ENCODE peak calls at places on chromosome 3, in six cellular contexts. One of them, this sample, is unnamed.
A peak's percentile ranks its signal among the peaks of the same experiment; 100 is the strongest.

GRCh38 chr3:152780553-152780952 is 54.4 kb upstream of the P2RY1 start:
- DNase-seq in endothelial cell of umbilical vein: no peak
- DNase-seq in A549: no peak
- DNase-seq in neural progenitor cell: no peak
- DNase-seq in astrocyte: peak; percentile 27
- DNase-seq in neuronal stem cell: no peak
- DNase-seq in this sample: no peak

GRCh38 chr3:173660645-173661299 is 263.2 kb downstream of the NLGN1 start:
- DNase-seq in A549: no peak
- DNase-seq in endothelial cell of umbilical vein: peak; percentile 24
- DNase-seq in astrocyte: peak; percentile 83
- DNase-seq in neuronal stem cell: no peak
- DNase-seq in neural progenitor cell: no peak
- DNase-seq in this sample: no peak

GRCh38 chr3:116085456-116085855 is 359.8 kb downstream of the LSAMP start:
- DNase-seq in neural progenitor cell: no peak
- DNase-seq in endothelial cell of umbilical vein: no peak
- DNase-seq in neuronal stem cell: no peak
- DNase-seq in astrocyte: no peak
- DNase-seq in A549: no peak
- DNase-seq in this sample: peak; percentile 7

GRCh38 chr3:47504113-47504512 is 9.4 kb downstream of the ELP6 start:
- DNase-seq in astrocyte: no peak
- DNase-seq in neural progenitor cell: no peak
- DNase-seq in neuronal stem cell: no peak
- DNase-seq in endothelial cell of umbilical vein: no peak
- DNase-seq in A549: no peak
- DNase-seq in this sample: no peak

GRCh38 chr3:50342818-50343633 is 2.4 kb upstream of the RASSF1 start:
- DNase-seq in neuronal stem cell: no peak
- DNase-seq in neural progenitor cell: peak; percentile 57
- DNase-seq in A549: no peak
- DNase-seq in endothelial cell of umbilical vein: no peak
- DNase-seq in astrocyte: no peak
- DNase-seq in this sample: no peak

GRCh38 chr3:110579841-110580550 is 491.6 kb upstream of the NECTIN3 start:
- DNase-seq in neuronal stem cell: no peak
- DNase-seq in endothelial cell of umbilical vein: no peak
- DNase-seq in astrocyte: peak; percentile 66
- DNase-seq in A549: no peak
- DNase-seq in neural progenitor cell: no peak
- DNase-seq in this sample: no peak

GRCh38 chr3:98791341-98792325 is 28.5 kb downstream of the ST3GAL6 start:
- DNase-seq in neural progenitor cell: no peak
- DNase-seq in A549: no peak
- DNase-seq in neuronal stem cell: no peak
- DNase-seq in endothelial cell of umbilical vein: peak; percentile 82
- DNase-seq in astrocyte: no peak
- DNase-seq in this sample: no peak

GRCh38 chr3:31485206-31485605 is 47.5 kb upstream of the STT3B start:
- DNase-seq in neuronal stem cell: no peak
- DNase-seq in A549: no peak
- DNase-seq in neural progenitor cell: no peak
- DNase-seq in astrocyte: no peak
- DNase-seq in endothelial cell of umbilical vein: no peak
- DNase-seq in this sample: no peak

GRCh38 chr3:147940846-147941245 is 531.7 kb downstream of the ZIC1 start:
- DNase-seq in neuronal stem cell: no peak
- DNase-seq in neural progenitor cell: no peak
- DNase-seq in A549: no peak
- DNase-seq in astrocyte: no peak
- DNase-seq in endothelial cell of umbilical vein: no peak
- DNase-seq in this sample: no peak

GRCh38 chr3:114455432-114455831 is 161.6 kb downstream of the TIGIT start:
- DNase-seq in neuronal stem cell: no peak
- DNase-seq in neural progenitor cell: no peak
- DNase-seq in endothelial cell of umbilical vein: no peak
- DNase-seq in A549: no peak
- DNase-seq in astrocyte: no peak
- DNase-seq in this sample: no peak

GRCh38 chr3:9914011-9914410 is 2.9 kb upstream of the IL17RC start:
- DNase-seq in endothelial cell of umbilical vein: no peak
- DNase-seq in neuronal stem cell: no peak
- DNase-seq in A549: no peak
- DNase-seq in neural progenitor cell: no peak
- DNase-seq in astrocyte: no peak
- DNase-seq in this sample: peak; percentile 45

GRCh38 chr3:12966847-12967750 is 106.1 kb downstream of the IQSEC1 start:
- DNase-seq in A549: no peak
- DNase-seq in endothelial cell of umbilical vein: peak; percentile 35
- DNase-seq in astrocyte: no peak
- DNase-seq in neural progenitor cell: no peak
- DNase-seq in neuronal stem cell: no peak
- DNase-seq in this sample: no peak

GRCh38 chr3:29581311-29581710 is 300.4 kb downstream of the RBMS3 start:
- DNase-seq in endothelial cell of umbilical vein: no peak
- DNase-seq in neural progenitor cell: no peak
- DNase-seq in astrocyte: no peak
- DNase-seq in A549: no peak
- DNase-seq in neuronal stem cell: no peak
- DNase-seq in this sample: no peak

GRCh38 chr3:184314700-184315505 is 497 bp downstream of the EIF4G1 start:
- DNase-seq in astrocyte: peak; percentile 60
- DNase-seq in endothelial cell of umbilical vein: peak; percentile 81
- DNase-seq in neural progenitor cell: peak; percentile 80
- DNase-seq in A549: peak; percentile 60
- DNase-seq in neuronal stem cell: peak; percentile 48
- DNase-seq in this sample: peak; percentile 87

GRCh38 chr3:139710212-139710611 is 32.4 kb upstream of the NMNAT3 start:
- DNase-seq in A549: no peak
- DNase-seq in neural progenitor cell: no peak
- DNase-seq in astrocyte: no peak
- DNase-seq in endothelial cell of umbilical vein: no peak
- DNase-seq in neuronal stem cell: no peak
- DNase-seq in this sample: no peak

GRCh38 chr3:33145901-33146580 is 32.2 kb downstream of the CRTAP start:
- DNase-seq in endothelial cell of umbilical vein: no peak
- DNase-seq in neural progenitor cell: no peak
- DNase-seq in astrocyte: no peak
- DNase-seq in neuronal stem cell: no peak
- DNase-seq in A549: no peak
- DNase-seq in this sample: no peak

GRCh38 chr3:71195492-71195891 is 388.0 kb downstream of the FOXP1 start:
- DNase-seq in endothelial cell of umbilical vein: no peak
- DNase-seq in A549: no peak
- DNase-seq in neural progenitor cell: no peak
- DNase-seq in astrocyte: peak; percentile 86
- DNase-seq in neuronal stem cell: no peak
- DNase-seq in this sample: no peak

GRCh38 chr3:72445827-72446405 is 402.3 kb downstream of the SHQ1 start:
- DNase-seq in neuronal stem cell: no peak
- DNase-seq in astrocyte: no peak
- DNase-seq in A549: no peak
- DNase-seq in endothelial cell of umbilical vein: peak; percentile 46
- DNase-seq in neural progenitor cell: no peak
- DNase-seq in this sample: no peak

GRCh38 chr3:15982667-15983145 is 184.9 kb upstream of the ANKRD28 start:
- DNase-seq in neural progenitor cell: peak; percentile 66
- DNase-seq in astrocyte: peak; percentile 97
- DNase-seq in neuronal stem cell: peak; percentile 39
- DNase-seq in endothelial cell of umbilical vein: no peak
- DNase-seq in A549: no peak
- DNase-seq in this sample: peak; percentile 56

GRCh38 chr3:111332488-111333095 is 209.4 kb upstream of the CD96 start:
- DNase-seq in endothelial cell of umbilical vein: no peak
- DNase-seq in neuronal stem cell: no peak
- DNase-seq in astrocyte: no peak
- DNase-seq in neural progenitor cell: peak; percentile 27
- DNase-seq in A549: no peak
- DNase-seq in this sample: no peak

GRCh38 chr3:69462022-69462825 is 76.3 kb upstream of the FRMD4B start:
- DNase-seq in endothelial cell of umbilical vein: no peak
- DNase-seq in neuronal stem cell: no peak
- DNase-seq in astrocyte: no peak
- DNase-seq in neural progenitor cell: no peak
- DNase-seq in A549: no peak
- DNase-seq in this sample: no peak

GRCh38 chr3:152811974-152812760 is 22.8 kb upstream of the P2RY1 start:
- DNase-seq in A549: no peak
- DNase-seq in endothelial cell of umbilical vein: no peak
- DNase-seq in neuronal stem cell: no peak
- DNase-seq in neural progenitor cell: no peak
- DNase-seq in astrocyte: no peak
- DNase-seq in this sample: no peak

GRCh38 chr3:3798641-3799113 is 554 bp upstream of the LRRN1 start:
- DNase-seq in endothelial cell of umbilical vein: no peak
- DNase-seq in neural progenitor cell: peak; percentile 83
- DNase-seq in A549: no peak
- DNase-seq in astrocyte: peak; percentile 26
- DNase-seq in neuronal stem cell: no peak
- DNase-seq in this sample: peak; percentile 66

GRCh38 chr3:159853506-159853864 is 135.2 kb upstream of the IL12A start:
- DNase-seq in endothelial cell of umbilical vein: no peak
- DNase-seq in astrocyte: no peak
- DNase-seq in neural progenitor cell: no peak
- DNase-seq in A549: no peak
- DNase-seq in neuronal stem cell: no peak
- DNase-seq in this sample: no peak

GRCh38 chr3:159854500-159855124 is 134.0 kb upstream of the IL12A start:
- DNase-seq in astrocyte: peak; percentile 98
- DNase-seq in A549: peak; percentile 69
- DNase-seq in neural progenitor cell: no peak
- DNase-seq in neuronal stem cell: no peak
- DNase-seq in endothelial cell of umbilical vein: peak; percentile 94
- DNase-seq in this sample: no peak

GRCh38 chr3:159850481-159850880 is 138.2 kb upstream of the IL12A start:
- DNase-seq in astrocyte: no peak
- DNase-seq in endothelial cell of umbilical vein: no peak
- DNase-seq in A549: no peak
- DNase-seq in neuronal stem cell: no peak
- DNase-seq in neural progenitor cell: no peak
- DNase-seq in this sample: no peak

GRCh38 chr3:159852256-159852655 is 136.4 kb upstream of the IL12A start:
- DNase-seq in astrocyte: no peak
- DNase-seq in endothelial cell of umbilical vein: peak; percentile 67
- DNase-seq in neural progenitor cell: no peak
- DNase-seq in A549: no peak
- DNase-seq in neuronal stem cell: no peak
- DNase-seq in this sample: no peak

DNA sequence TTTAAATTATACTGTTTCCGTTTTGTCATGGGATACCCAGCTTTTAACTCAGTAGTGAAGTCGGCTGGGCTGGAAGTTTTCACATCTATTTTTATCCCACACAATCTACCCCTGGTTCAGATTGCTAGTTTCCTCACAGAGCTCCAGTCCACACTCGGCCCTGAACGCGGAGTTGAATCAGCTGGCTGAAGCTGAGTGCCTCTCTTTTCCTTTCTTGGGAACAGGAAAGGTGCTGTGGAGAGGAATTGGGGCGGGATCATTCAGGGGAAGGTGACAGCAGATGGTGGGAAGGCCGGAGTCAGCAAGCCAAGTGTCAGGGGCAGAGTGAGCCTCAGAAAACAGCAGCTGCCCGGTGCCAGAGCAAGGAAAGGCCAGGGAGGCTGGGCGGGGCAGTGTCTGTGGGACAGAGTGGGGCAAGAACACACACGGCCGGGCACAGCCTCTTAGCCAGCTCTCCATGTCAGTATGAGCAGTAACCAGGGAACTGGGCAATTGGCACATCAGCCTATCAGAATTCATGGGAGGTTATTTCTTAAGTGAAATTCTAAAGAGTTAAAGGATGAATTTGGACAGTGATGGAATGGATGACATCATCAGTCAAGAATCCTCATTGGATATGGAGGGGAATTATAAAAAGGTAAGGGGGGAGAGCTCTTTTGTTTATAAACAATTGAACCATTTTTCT is 135.7 kb upstream of the IL12A start:
- DNase-seq in neuronal stem cell: no peak
- DNase-seq in astrocyte: peak; percentile 65
- DNase-seq in endothelial cell of umbilical vein: peak; percentile 97
- DNase-seq in neural progenitor cell: peak; percentile 38
- DNase-seq in A549: no peak
- DNase-seq in this sample: no peak
- H3K4me2 ChIP-seq in neuronal stem cell: peak overlapping the region; percentile 35
- H3K4me2 ChIP-seq in astrocyte: peak overlapping the region; percentile 74
- H3K4me2 ChIP-seq in endothelial cell of umbilical vein: peak overlapping the region; percentile 91
- H3K4me2 ChIP-seq in neural progenitor cell: peak overlapping the region; percentile 61
- H3K4me2 ChIP-seq in A549: peak overlapping the region; percentile 64
- H3K4me2 ChIP-seq in this sample: peak overlapping the region; percentile 81

DNA sequence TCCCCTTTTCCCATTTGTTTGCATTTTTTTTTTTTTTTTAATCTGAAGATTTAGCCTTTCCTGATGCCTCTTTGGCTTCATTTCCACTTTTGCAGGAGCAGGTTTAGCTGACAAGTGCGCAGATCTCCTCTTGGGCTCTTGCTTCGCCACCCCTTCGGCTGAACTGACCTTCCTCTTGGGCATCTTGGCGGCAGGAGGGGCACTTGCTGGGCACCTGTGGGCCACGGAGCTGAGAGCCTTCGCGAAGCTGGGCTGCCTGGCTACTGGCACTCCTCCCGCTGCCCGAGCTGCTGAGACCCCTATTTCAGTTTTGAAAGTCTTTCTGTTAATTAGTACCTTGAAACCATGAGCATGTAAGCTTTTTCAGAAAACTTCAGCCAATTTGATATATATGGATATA is 8.8 kb downstream of the ARL13B start:
- DNase-seq in astrocyte: no peak
- DNase-seq in A549: no peak
- DNase-seq in neuronal stem cell: no peak
- DNase-seq in neural progenitor cell: no peak
- DNase-seq in endothelial cell of umbilical vein: no peak
- DNase-seq in this sample: no peak
- H3K4me2 ChIP-seq in astrocyte: peak overlapping the region; percentile 64
- H3K4me2 ChIP-seq in A549: no peak overlapping the region
- H3K4me2 ChIP-seq in neuronal stem cell: no peak overlapping the region
- H3K4me2 ChIP-seq in neural progenitor cell: no peak overlapping the region
- H3K4me2 ChIP-seq in endothelial cell of umbilical vein: no peak overlapping the region
- H3K4me2 ChIP-seq in this sample: no peak overlapping the region

GRCh38 chr3:182117583-182117982 is 405.9 kb downstream of the SOX2 start:
- DNase-seq in astrocyte: peak; percentile 41
- DNase-seq in neural progenitor cell: no peak
- DNase-seq in neuronal stem cell: no peak
- DNase-seq in A549: no peak
- DNase-seq in endothelial cell of umbilical vein: no peak
- DNase-seq in this sample: peak; percentile 2
- H3K4me2 ChIP-seq in astrocyte: peak overlapping the region; percentile 38
- H3K4me2 ChIP-seq in neural progenitor cell: no peak overlapping the region
- H3K4me2 ChIP-seq in neuronal stem cell: no peak overlapping the region
- H3K4me2 ChIP-seq in A549: no peak overlapping the region
- H3K4me2 ChIP-seq in endothelial cell of umbilical vein: no peak overlapping the region
- H3K4me2 ChIP-seq in this sample: peak overlapping the region; percentile 15

DNA sequence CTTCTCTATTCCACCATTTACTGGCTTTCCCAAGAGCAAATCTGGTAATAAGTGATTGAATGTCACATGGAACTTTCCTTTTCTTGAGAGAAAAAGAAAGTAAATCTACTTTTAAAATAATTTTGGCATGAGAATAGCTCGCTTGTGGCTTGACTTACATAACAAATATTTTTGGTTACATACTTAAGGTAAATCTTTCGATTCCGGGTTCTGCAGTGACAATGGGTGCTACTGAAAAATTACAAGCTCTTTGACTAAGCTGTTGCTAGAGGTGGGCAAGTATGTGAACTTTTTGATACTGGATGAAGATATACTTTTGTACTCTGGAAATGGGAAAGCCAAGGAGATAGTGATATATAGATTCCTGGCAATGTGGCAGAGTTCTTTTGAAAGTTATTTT is 51.9 kb upstream of the OTOL1 start:
- DNase-seq in endothelial cell of umbilical vein: no peak
- DNase-seq in astrocyte: no peak
- DNase-seq in neuronal stem cell: no peak
- DNase-seq in neural progenitor cell: no peak
- DNase-seq in A549: no peak
- DNase-seq in this sample: no peak
- H3K4me2 ChIP-seq in endothelial cell of umbilical vein: no peak overlapping the region
- H3K4me2 ChIP-seq in astrocyte: no peak overlapping the region
- H3K4me2 ChIP-seq in neuronal stem cell: no peak overlapping the region
- H3K4me2 ChIP-seq in neural progenitor cell: no peak overlapping the region
- H3K4me2 ChIP-seq in A549: no peak overlapping the region
- H3K4me2 ChIP-seq in this sample: no peak overlapping the region

This sample was measured in SK-N-SH.